ENCODE peak calls at places on chromosomes 7 and 10, in ten cellular contexts. P, R, W, V, O, Z, D, X, C and L are unnamed samples.

GRCh38 chr10:43055991-43056567 is 20.8 kb upstream of the RET start:
- DNase-seq in P (no peak), R (no peak), W (peak; percentile 53), V (no peak), O (no peak), Z (no peak), D (no peak), X (peak; percentile 1), C (no peak), L (no peak)

GRCh38 chr10:63865210-63865609 is 344.0 kb downstream of the REEP3 start:
- DNase-seq in P (no peak), R (no peak), W (no peak), V (no peak), O (no peak), Z (no peak), D (no peak), X (no peak), C (no peak), L (no peak)

GRCh38 chr7:150814328-150815001 is 13.9 kb downstream of the TMEM176A start:
- DNase-seq in P (no peak), R (no peak), W (no peak), V (no peak), O (no peak), Z (no peak), D (no peak), X (no peak), C (no peak), L (no peak)

GRCh38 chr10:21300546-21300945 is 224.9 kb downstream of the SKIDA1 start:
- DNase-seq in P (no peak), R (no peak), W (no peak), V (no peak), O (no peak), Z (no peak), D (no peak), X (no peak), C (no peak), L (no peak)

GRCh38 chr7:98628916-98629525 is 11.9 kb downstream of the NPTX2 start:
- DNase-seq in P (no peak), R (peak; percentile 13), W (peak; percentile 74), V (no peak), O (no peak), Z (no peak), D (no peak), X (no peak), C (no peak), L (no peak)

GRCh38 chr7:105102557-105103352 is 88.8 kb downstream of the KMT2E start:
- DNase-seq in P (no peak), R (no peak), W (no peak), V (no peak), O (no peak), Z (no peak), D (no peak), X (no peak), C (no peak), L (no peak)

GRCh38 chr10:34766811-34767516 is 48.1 kb downstream of the PARD3 start:
- DNase-seq in P (no peak), R (no peak), W (no peak), V (no peak), O (no peak), Z (no peak), D (no peak), X (no peak), C (no peak), L (no peak)

GRCh38 chr10:97861924-97862323 is 12.3 kb downstream of the GOLGA7B start:
- DNase-seq in P (no peak), R (no peak), W (no peak), V (no peak), O (no peak), Z (no peak), D (no peak), X (no peak), C (no peak), L (no peak)

GRCh38 chr10:25078659-25079429 is 62.4 kb downstream of the THNSL1 start:
- DNase-seq in P (no peak), R (peak; percentile 34), W (no peak), V (no peak), O (peak; percentile 50), Z (no peak), D (no peak), X (peak; percentile 29), C (peak; percentile 50), L (no peak)

GRCh38 chr7:55016746-55017090 is 2.1 kb upstream of the EGFR start:
- DNase-seq in P (no peak), R (no peak), W (no peak), V (no peak), O (no peak), Z (no peak), D (no peak), X (no peak), C (peak; percentile 91), L (no peak)

GRCh38 chr10:130631139-130631864 is 495.1 kb downstream of the GLRX3 start:
- DNase-seq in P (no peak), R (no peak), W (no peak), V (no peak), O (no peak), Z (no peak), D (no peak), X (peak; percentile 20), C (no peak), L (no peak)

GRCh38 chr10:113788604-113789083 is 37.2 kb downstream of the PLEKHS1 start:
- DNase-seq in P (peak; percentile 96), R (no peak), W (no peak), V (peak; percentile 28), O (peak; percentile 34), Z (no peak), D (no peak), X (no peak), C (no peak), L (peak; percentile 23)

GRCh38 chr7:29140873-29141468 is 5.4 kb downstream of the CPVL start:
- DNase-seq in P (no peak), R (no peak), W (no peak), V (no peak), O (no peak), Z (no peak), D (peak; percentile 58), X (peak; percentile 33), C (no peak), L (no peak)

DNA sequence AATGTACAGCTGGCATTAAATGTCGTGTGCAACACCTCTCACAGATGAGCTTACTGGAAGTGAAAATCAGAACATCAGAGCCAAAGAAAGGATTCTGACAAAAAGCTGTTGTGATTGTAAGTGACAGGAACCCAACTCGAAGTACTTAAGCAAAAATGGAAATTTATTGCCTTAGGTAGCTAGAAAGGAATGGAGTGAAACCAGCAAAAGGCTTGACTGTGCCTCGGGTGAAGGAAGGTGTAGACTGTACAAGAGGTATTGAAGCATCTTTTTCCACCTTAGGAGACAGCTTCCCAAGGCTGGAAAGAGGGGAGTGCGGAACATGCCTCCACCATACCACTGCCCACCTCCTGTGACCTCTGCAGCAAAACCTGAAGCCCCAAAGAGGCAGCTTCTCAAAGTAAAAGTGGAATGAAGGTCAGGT is 27.3 kb upstream of the ITGB1 start:
- DNase-seq in P (no peak), R (no peak), W (no peak), V (no peak), O (no peak), Z (no peak), D (no peak), X (no peak), C (no peak), L (no peak)
- TF ChIP-seq POLR2A in P (no peak), R (no peak), W (no peak), V (no peak), O (no peak), Z (no peak), D (no peak), X (no peak), C (no peak), L (no peak)

DNA sequence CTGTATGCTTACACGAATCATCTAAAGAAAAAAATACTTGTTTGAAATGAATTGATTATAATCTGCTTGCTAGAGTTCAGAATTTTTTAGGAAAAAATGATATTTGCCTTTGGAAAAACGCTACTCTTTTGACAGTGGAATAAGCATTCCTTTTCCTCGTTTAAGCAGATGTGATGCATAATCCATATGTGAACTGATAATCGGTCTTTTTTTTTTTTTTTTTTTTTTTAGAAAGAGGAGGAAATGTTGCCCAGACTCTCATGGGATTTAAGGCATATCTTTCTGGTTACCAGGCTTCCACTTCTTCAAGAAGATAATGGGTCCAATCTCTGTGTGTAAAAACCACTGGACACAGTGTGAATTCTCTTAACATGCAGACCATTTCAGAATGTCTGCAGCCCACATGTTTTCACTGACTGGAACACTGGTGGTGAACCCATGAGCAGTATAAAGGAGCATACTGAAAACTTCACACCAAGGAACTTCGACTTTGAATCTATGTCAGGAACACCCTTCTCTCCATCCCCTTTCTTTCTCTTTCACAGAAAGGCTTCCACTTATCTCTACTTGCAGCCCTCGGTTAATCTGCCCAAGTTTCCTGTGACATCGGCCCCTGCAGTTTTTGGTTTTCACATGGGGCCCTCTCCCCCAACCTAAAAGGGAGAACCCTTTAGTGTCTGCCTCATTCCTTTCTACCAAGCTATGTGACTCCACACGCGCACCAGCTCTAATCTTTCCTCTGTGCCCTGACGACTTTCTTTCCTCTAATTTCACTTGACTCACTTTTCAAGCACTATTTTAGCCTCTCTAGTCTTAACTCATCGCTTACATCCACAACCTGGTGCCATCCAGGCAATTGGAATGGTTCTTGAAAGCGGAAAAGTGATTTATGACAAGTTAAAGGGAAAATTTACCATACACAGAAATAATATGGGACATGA is 70.3 kb downstream of the RELN start:
- DNase-seq in P (no peak), R (no peak), W (no peak), V (no peak), O (no peak), Z (no peak), D (no peak), X (no peak), C (no peak), L (peak; percentile 42)
- TF ChIP-seq POLR2A in P (no peak), R (no peak), W (no peak), V (no peak), O (no peak), Z (no peak), D (no peak), X (no peak), C (no peak), L (no peak)

GRCh38 chr10:61417661-61418060 is 35.5 kb downstream of the TMEM26 start:
- DNase-seq in P (no peak), R (no peak), W (no peak), V (no peak), O (no peak), Z (no peak), D (no peak), X (no peak), C (no peak), L (no peak)

DNA sequence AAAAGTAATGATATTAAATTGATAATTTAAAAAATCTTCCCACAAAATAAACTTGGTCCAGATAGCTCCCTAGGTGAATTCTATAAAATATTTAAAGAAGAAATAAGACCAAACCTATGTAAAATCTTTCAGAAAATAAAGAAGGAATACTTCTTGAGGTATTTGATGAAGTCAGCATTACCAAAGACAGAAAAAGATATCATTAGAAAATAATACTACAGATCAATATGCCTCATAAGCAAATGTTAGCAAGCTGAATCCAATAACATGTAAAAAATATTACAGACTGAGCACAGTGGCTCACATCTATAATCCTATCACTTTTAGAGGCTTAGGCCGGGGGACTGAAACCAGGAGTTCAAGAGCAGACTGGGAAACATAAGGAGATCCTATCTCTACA is 30.0 kb downstream of the TMEM26 start:
- DNase-seq in P (no peak), R (no peak), W (no peak), V (no peak), O (no peak), Z (no peak), D (no peak), X (no peak), C (no peak), L (no peak)
- TF ChIP-seq POLR2A in P (no peak), R (no peak), W (no peak), V (no peak), O (no peak), Z (no peak), D (no peak), X (no peak), C (no peak), L (no peak)

GRCh38 chr7:130904031-130904757 is 170.2 kb upstream of the KLF14 start:
- DNase-seq in P (peak; percentile 93), R (no peak), W (peak; percentile 84), V (peak; percentile 96), O (no peak), Z (no peak), D (no peak), X (no peak), C (no peak), L (no peak)
- TF ChIP-seq POLR2A in P (peak; percentile 72), R (no peak), W (no peak), V (no peak), O (no peak), Z (no peak), D (no peak), X (no peak), C (no peak), L (no peak)